ENCODE peak calls at places on chromosomes 3 and 15, in seven cellular contexts. One of them, this sample, is unnamed.

GRCh38 chr15:87777054-87777498 is 479.5 kb downstream of the NTRK3 start:
- DNase-seq in heart left ventricle: peak; percentile 38
- DNase-seq in MV-4-11: peak; percentile 92
- DNase-seq in fibroblast of pulmonary artery: peak; percentile 62
- DNase-seq in aorta: no peak
- DNase-seq in psoas muscle: no peak
- DNase-seq in stimulated activated CD4-positive, alpha-beta T cell treated with anti-CD3 and anti-CD28 coated beads, Interleukin-2, amount 100 ng/mL, for 48 hours: no peak
- DNase-seq in this sample: no peak

GRCh38 chr15:92500023-92500630 is 106.4 kb downstream of the ST8SIA2 start:
- DNase-seq in fibroblast of pulmonary artery: no peak
- DNase-seq in MV-4-11: no peak
- DNase-seq in aorta: no peak
- DNase-seq in stimulated activated CD4-positive, alpha-beta T cell treated with anti-CD3 and anti-CD28 coated beads, Interleukin-2, amount 100 ng/mL, for 48 hours: no peak
- DNase-seq in psoas muscle: no peak
- DNase-seq in heart left ventricle: no peak
- DNase-seq in this sample: no peak

GRCh38 chr3:171334465-171334811 is 125.8 kb downstream of the TNIK start:
- DNase-seq in MV-4-11: no peak
- DNase-seq in stimulated activated CD4-positive, alpha-beta T cell treated with anti-CD3 and anti-CD28 coated beads, Interleukin-2, amount 100 ng/mL, for 48 hours: no peak
- DNase-seq in aorta: no peak
- DNase-seq in fibroblast of pulmonary artery: peak; percentile 38
- DNase-seq in heart left ventricle: peak; percentile 77
- DNase-seq in psoas muscle: peak; percentile 84
- DNase-seq in this sample: no peak

GRCh38 chr3:47652142-47652541 is 73.5 kb upstream of the CSPG5 start:
- DNase-seq in fibroblast of pulmonary artery: no peak
- DNase-seq in MV-4-11: no peak
- DNase-seq in stimulated activated CD4-positive, alpha-beta T cell treated with anti-CD3 and anti-CD28 coated beads, Interleukin-2, amount 100 ng/mL, for 48 hours: no peak
- DNase-seq in heart left ventricle: no peak
- DNase-seq in aorta: no peak
- DNase-seq in psoas muscle: no peak
- DNase-seq in this sample: no peak

GRCh38 chr3:140599496-140599895 is 78.4 kb upstream of the TRIM42 start:
- DNase-seq in aorta: no peak
- DNase-seq in heart left ventricle: no peak
- DNase-seq in fibroblast of pulmonary artery: no peak
- DNase-seq in MV-4-11: no peak
- DNase-seq in psoas muscle: no peak
- DNase-seq in stimulated activated CD4-positive, alpha-beta T cell treated with anti-CD3 and anti-CD28 coated beads, Interleukin-2, amount 100 ng/mL, for 48 hours: no peak
- DNase-seq in this sample: no peak

GRCh38 chr3:106332884-106333283 is 464.1 kb upstream of the CBLB start:
- DNase-seq in aorta: no peak
- DNase-seq in psoas muscle: no peak
- DNase-seq in fibroblast of pulmonary artery: no peak
- DNase-seq in stimulated activated CD4-positive, alpha-beta T cell treated with anti-CD3 and anti-CD28 coated beads, Interleukin-2, amount 100 ng/mL, for 48 hours: peak; percentile 45
- DNase-seq in MV-4-11: no peak
- DNase-seq in heart left ventricle: no peak
- DNase-seq in this sample: no peak

GRCh38 chr3:71930056-71930991 is 145.4 kb upstream of the PROK2 start:
- DNase-seq in heart left ventricle: peak; percentile 29
- DNase-seq in psoas muscle: no peak
- DNase-seq in fibroblast of pulmonary artery: peak; percentile 72
- DNase-seq in MV-4-11: no peak
- DNase-seq in stimulated activated CD4-positive, alpha-beta T cell treated with anti-CD3 and anti-CD28 coated beads, Interleukin-2, amount 100 ng/mL, for 48 hours: no peak
- DNase-seq in aorta: no peak
- DNase-seq in this sample: peak; percentile 33

GRCh38 chr15:90307661-90308060 is 42.2 kb downstream of the NGRN start:
- DNase-seq in heart left ventricle: no peak
- DNase-seq in psoas muscle: no peak
- DNase-seq in MV-4-11: no peak
- DNase-seq in aorta: no peak
- DNase-seq in fibroblast of pulmonary artery: no peak
- DNase-seq in stimulated activated CD4-positive, alpha-beta T cell treated with anti-CD3 and anti-CD28 coated beads, Interleukin-2, amount 100 ng/mL, for 48 hours: no peak
- DNase-seq in this sample: no peak

GRCh38 chr15:92803852-92804609 is 96.1 kb upstream of the CHD2 start:
- DNase-seq in heart left ventricle: peak; percentile 61
- DNase-seq in stimulated activated CD4-positive, alpha-beta T cell treated with anti-CD3 and anti-CD28 coated beads, Interleukin-2, amount 100 ng/mL, for 48 hours: peak; percentile 80
- DNase-seq in MV-4-11: peak; percentile 100
- DNase-seq in psoas muscle: peak; percentile 86
- DNase-seq in fibroblast of pulmonary artery: peak; percentile 100
- DNase-seq in aorta: peak; percentile 91
- DNase-seq in this sample: no peak

GRCh38 chr3:21942328-21942727 is 191.3 kb upstream of the ZNF385D start:
- DNase-seq in heart left ventricle: peak; percentile 21
- DNase-seq in MV-4-11: no peak
- DNase-seq in psoas muscle: peak; percentile 53
- DNase-seq in stimulated activated CD4-positive, alpha-beta T cell treated with anti-CD3 and anti-CD28 coated beads, Interleukin-2, amount 100 ng/mL, for 48 hours: no peak
- DNase-seq in fibroblast of pulmonary artery: peak; percentile 68
- DNase-seq in aorta: no peak
- DNase-seq in this sample: no peak

GRCh38 chr15:63448261-63448660 is 56.1 kb upstream of the USP3 start:
- DNase-seq in heart left ventricle: peak; percentile 25
- DNase-seq in aorta: no peak
- DNase-seq in fibroblast of pulmonary artery: no peak
- DNase-seq in psoas muscle: no peak
- DNase-seq in MV-4-11: peak; percentile 90
- DNase-seq in stimulated activated CD4-positive, alpha-beta T cell treated with anti-CD3 and anti-CD28 coated beads, Interleukin-2, amount 100 ng/mL, for 48 hours: no peak
- DNase-seq in this sample: no peak

GRCh38 chr3:112136959-112137693 is 4.1 kb upstream of the GCSAM start:
- DNase-seq in psoas muscle: no peak
- DNase-seq in MV-4-11: peak; percentile 45
- DNase-seq in aorta: no peak
- DNase-seq in heart left ventricle: no peak
- DNase-seq in fibroblast of pulmonary artery: peak; percentile 57
- DNase-seq in stimulated activated CD4-positive, alpha-beta T cell treated with anti-CD3 and anti-CD28 coated beads, Interleukin-2, amount 100 ng/mL, for 48 hours: peak; percentile 39
- DNase-seq in this sample: no peak

GRCh38 chr15:91426412-91426811 is 326.4 kb downstream of the SV2B start:
- DNase-seq in aorta: no peak
- DNase-seq in heart left ventricle: no peak
- DNase-seq in MV-4-11: no peak
- DNase-seq in fibroblast of pulmonary artery: no peak
- DNase-seq in stimulated activated CD4-positive, alpha-beta T cell treated with anti-CD3 and anti-CD28 coated beads, Interleukin-2, amount 100 ng/mL, for 48 hours: no peak
- DNase-seq in psoas muscle: no peak
- DNase-seq in this sample: no peak